ENCODE peak calls at places on chromosome 18, in eight cellular contexts. Z, V, W, P, K, S, E and X are unnamed samples.

GRCh38 chr18:58505181-58505580 is 123.7 kb downstream of the ALPK2 start:
- DNase-seq in Z (no peak), S (no peak), P (no peak), V (no peak), W (no peak), E (no peak), K (no peak), X (no peak)

GRCh38 chr18:44135791-44136190 is 544.9 kb upstream of the SETBP1 start:
- DNase-seq in K (no peak), W (no peak), E (no peak), S (no peak), P (no peak), Z (no peak), V (no peak), X (no peak)

GRCh38 chr18:48138211-48138610 is 207.8 kb upstream of the SMAD2 start:
- DNase-seq in E (no peak), V (no peak), W (no peak), P (no peak), K (no peak), S (no peak), Z (peak), X (no peak)

GRCh38 chr18:62954341-62954740 is 239.0 kb downstream of the PHLPP1 start:
- DNase-seq in S (no peak), P (peak), E (no peak), W (no peak), K (peak), Z (no peak), V (no peak), X (no peak)

GRCh38 chr18:67794512-67794911 is 278.0 kb upstream of the DSEL start:
- DNase-seq in V (no peak), K (peak), W (no peak), Z (no peak), S (no peak), P (no peak), E (no peak), X (no peak)

GRCh38 chr18:52677991-52678390 is 338.0 kb downstream of the DCC start:
- DNase-seq in W (no peak), S (no peak), E (peak), Z (no peak), P (no peak), V (no peak), K (no peak), X (no peak)

GRCh38 chr18:44679056-44679911 is 1.4 kb upstream of the SETBP1 start:
- DNase-seq in W (peak), V (peak), Z (peak), E (peak), S (peak), P (peak), K (peak), X (peak)

GRCh38 chr18:37535968-37536367 is 29.6 kb downstream of the CELF4 start:
- DNase-seq in S (no peak), W (no peak), E (no peak), Z (no peak), V (no peak), P (peak), K (no peak), X (no peak)

GRCh38 chr18:62828852-62829251 is 113.5 kb downstream of the PHLPP1 start:
- DNase-seq in W (no peak), E (no peak), K (peak), S (no peak), P (no peak), Z (no peak), V (no peak), X (no peak)

GRCh38 chr18:74609535-74609934 is 11.9 kb downstream of the ZNF407 start:
- DNase-seq in K (peak), E (no peak), Z (no peak), S (no peak), W (peak), V (no peak), P (peak), X (no peak)

GRCh38 chr18:54416459-54416858 is 58.8 kb downstream of the C18orf54 start:
- DNase-seq in Z (no peak), K (peak), E (no peak), W (no peak), P (peak), V (no peak), S (no peak), X (no peak)

GRCh38 chr18:30280861-30281470 is 761.6 kb downstream of the DSC3 start:
- DNase-seq in Z (peak), S (no peak), W (no peak), E (peak), V (no peak), K (peak), P (peak), X (no peak)

GRCh38 chr18:21270453-21270852 is 28.4 kb downstream of the GREB1L start:
- DNase-seq in K (peak), P (peak), S (no peak), E (no peak), W (no peak), Z (no peak), V (no peak), X (no peak)

GRCh38 chr18:413263-413662 is 87.2 kb downstream of the COLEC12 start:
- DNase-seq in K (peak), P (no peak), E (no peak), W (no peak), V (no peak), Z (no peak), S (no peak), X (no peak)

GRCh38 chr18:8413189-8413588 is 196.0 kb upstream of the RAB12 start:
- DNase-seq in V (no peak), K (no peak), S (no peak), P (no peak), E (no peak), Z (no peak), W (no peak), X (no peak)

GRCh38 chr18:61541673-61542072 is 208.4 kb downstream of the CDH20 start:
- DNase-seq in E (no peak), Z (no peak), P (peak), V (no peak), S (no peak), W (no peak), K (peak), X (no peak)

GRCh38 chr18:4544131-4544530 is 89.0 kb upstream of the DLGAP1 start:
- DNase-seq in E (no peak), W (no peak), Z (no peak), K (no peak), V (no peak), P (no peak), S (no peak), X (no peak)

GRCh38 chr18:48222118-48222517 is 187.1 kb downstream of the ZBTB7C start:
- DNase-seq in V (peak), Z (no peak), P (peak), E (no peak), K (peak), W (peak), S (peak), X (no peak)

GRCh38 chr18:75880266-75880665 is 452.8 kb upstream of the SMIM21 start:
- DNase-seq in K (no peak), W (no peak), P (no peak), V (no peak), Z (no peak), S (no peak), E (no peak), X (peak)

GRCh38 chr18:75879196-75879595 is 451.7 kb upstream of the SMIM21 start:
- DNase-seq in W (no peak), E (no peak), K (no peak), P (no peak), V (no peak), Z (no peak), S (no peak), X (peak)

GRCh38 chr18:75880913-75881504 is 453.5 kb upstream of the SMIM21 start:
- DNase-seq in W (no peak), P (no peak), S (no peak), Z (no peak), E (no peak), K (no peak), V (no peak), X (peak)

GRCh38 chr18:75884728-75885127 is 457.2 kb upstream of the SMIM21 start:
- DNase-seq in K (no peak), V (no peak), W (no peak), P (no peak), Z (no peak), E (no peak), S (no peak), X (peak)
- TF ChIP-seq CTCF in K (no peak), V (no peak), W (peak), P (no peak), Z (no peak), E (no peak), S (no peak), X (no peak)

GRCh38 chr18:56702946-56703345 is 51.8 kb downstream of the WDR7 start:
- DNase-seq in K (peak), P (peak), Z (peak), V (no peak), W (no peak), E (peak), S (no peak), X (no peak)
- TF ChIP-seq CTCF in K (peak), P (peak), Z (peak), V (peak), W (peak), E (peak), S (no peak), X (peak)

GRCh38 chr18:7367336-7367735 is 136.4 kb downstream of the LRRC30 start:
- DNase-seq in E (no peak), S (no peak), V (no peak), K (no peak), Z (no peak), P (no peak), W (no peak), X (no peak)
- TF ChIP-seq CTCF in E (no peak), S (no peak), V (no peak), K (no peak), Z (no peak), P (no peak), W (no peak), X (no peak)

GRCh38 chr18:68839701-68840100 is 41.8 kb downstream of the CCDC102B start:
- DNase-seq in K (peak), V (no peak), Z (no peak), S (no peak), P (no peak), W (no peak), E (no peak), X (no peak)

GRCh38 chr18:68840554-68841263 is 42.8 kb downstream of the CCDC102B start:
- DNase-seq in E (no peak), W (no peak), S (peak), V (no peak), K (peak), P (peak), Z (no peak), X (no peak)

GRCh38 chr18:68847219-68847860 is 49.5 kb downstream of the CCDC102B start:
- DNase-seq in W (no peak), S (no peak), Z (no peak), V (no peak), E (no peak), P (no peak), K (peak), X (no peak)

GRCh38 chr18:68841301-68841700 is 43.4 kb downstream of the CCDC102B start:
- DNase-seq in E (no peak), Z (no peak), V (no peak), S (no peak), P (no peak), W (no peak), K (peak), X (no peak)

GRCh38 chr18:68843467-68844089 is 45.7 kb downstream of the CCDC102B start:
- DNase-seq in V (no peak), S (no peak), Z (no peak), W (no peak), P (no peak), K (peak), E (no peak), X (no peak)
- TF ChIP-seq CTCF in V (no peak), S (no peak), Z (no peak), W (no peak), P (no peak), K (peak), E (peak), X (peak)

GRCh38 chr18:50857694-50858093 is 21.2 kb upstream of the ME2 start:
- DNase-seq in K (no peak), S (no peak), E (no peak), P (no peak), Z (no peak), W (no peak), V (no peak), X (no peak)
- TF ChIP-seq CTCF in K (no peak), S (no peak), E (no peak), P (no peak), Z (no peak), W (no peak), V (no peak), X (no peak)

DNA sequence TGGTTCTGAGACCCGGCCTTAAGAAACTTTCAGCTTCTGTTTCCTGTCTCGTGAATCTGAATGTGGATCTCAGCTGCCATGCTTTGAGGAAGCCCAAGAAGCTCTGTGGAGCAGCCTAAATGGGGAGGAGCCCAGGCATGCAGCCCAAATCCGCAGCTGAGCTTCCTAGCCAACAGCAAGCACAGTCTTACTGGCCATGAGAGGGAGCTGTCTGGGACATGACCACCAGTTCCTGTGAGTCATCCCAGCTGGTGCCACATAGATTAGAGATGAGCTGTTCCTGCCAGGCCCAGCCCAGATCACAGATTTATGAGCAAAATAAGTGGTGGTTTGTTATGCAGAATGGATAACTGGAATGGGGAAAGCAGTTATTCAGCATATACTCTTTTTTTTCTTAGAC is 224.4 kb upstream of the APCDD1 start:
- DNase-seq in P (peak), Z (no peak), W (peak), V (no peak), S (no peak), K (peak), E (no peak), X (no peak)
- TF ChIP-seq CTCF in P (peak), Z (no peak), W (no peak), V (no peak), S (no peak), K (peak), E (no peak), X (no peak)